ENCODE peak calls at places on chromosomes 5 and 9, in nine cellular contexts. X, P, Y, E, Q, T, V, B and D are unnamed samples.

GRCh38 chr5:72231989-72232703 is 87.9 kb downstream of the MRPS27 start:
- DNase-seq in X (no peak), P (no peak), Y (no peak), E (no peak), Q (no peak), T (no peak), V (no peak), B (peak), D (no peak)

GRCh38 chr5:11268894-11269293 is 507.9 kb upstream of the DAP start:
- DNase-seq in X (no peak), P (peak), Y (no peak), E (no peak), Q (no peak), T (no peak), V (no peak), B (no peak), D (no peak)

GRCh38 chr9:105672711-105673234 is 10.5 kb downstream of the TAL2 start:
- DNase-seq in X (no peak), P (no peak), Y (no peak), E (no peak), Q (no peak), T (no peak), V (no peak), B (no peak), D (no peak)

GRCh38 chr9:120741701-120742100 is 27.4 kb upstream of the MEGF9 start:
- DNase-seq in X (no peak), P (no peak), Y (no peak), E (no peak), Q (no peak), T (no peak), V (no peak), B (no peak), D (no peak)

GRCh38 chr5:68068204-68068603 is 147.4 kb upstream of the PIK3R1 start:
- DNase-seq in X (no peak), P (no peak), Y (peak), E (no peak), Q (no peak), T (no peak), V (no peak), B (no peak), D (no peak)

GRCh38 chr9:131464354-131465000 is 38.2 kb upstream of the POMT1 start:
- DNase-seq in X (no peak), P (no peak), Y (no peak), E (no peak), Q (no peak), T (no peak), V (peak), B (no peak), D (no peak)

GRCh38 chr5:55568629-55569512 is 34.1 kb upstream of the PLPP1 start:
- DNase-seq in X (no peak), P (no peak), Y (peak), E (no peak), Q (no peak), T (no peak), V (no peak), B (peak), D (no peak)

GRCh38 chr5:111447099-111447498 is 65.2 kb downstream of the STARD4 start:
- DNase-seq in X (no peak), P (no peak), Y (no peak), E (no peak), Q (no peak), T (no peak), V (no peak), B (no peak), D (no peak)

GRCh38 chr5:75510836-75511434 is 494 bp downstream of the CERT1 start:
- DNase-seq in X (peak), P (peak), Y (peak), E (peak), Q (peak), T (peak), V (peak), B (peak), D (peak)

GRCh38 chr5:149796025-149796424 is 65.9 kb downstream of the PPARGC1B start:
- DNase-seq in X (no peak), P (no peak), Y (no peak), E (no peak), Q (no peak), T (no peak), V (no peak), B (no peak), D (no peak)

GRCh38 chr9:94799578-94800264 is 73.2 kb downstream of the AOPEP start:
- DNase-seq in X (no peak), P (no peak), Y (peak), E (no peak), Q (no peak), T (peak), V (peak), B (no peak), D (no peak)

GRCh38 chr5:181281984-181282316 is 21.0 kb upstream of the TRIM52 start:
- DNase-seq in X (no peak), P (no peak), Y (no peak), E (no peak), Q (no peak), T (no peak), V (no peak), B (no peak), D (no peak)

GRCh38 chr5:112995764-112996618 is 19.4 kb downstream of the DCP2 start:
- DNase-seq in X (peak), P (peak), Y (peak), E (peak), Q (peak), T (peak), V (peak), B (peak), D (peak)

GRCh38 chr9:122265265-122265900 is 701 bp downstream of the MRRF start:
- DNase-seq in X (no peak), P (no peak), Y (peak), E (peak), Q (no peak), T (no peak), V (peak), B (peak), D (no peak)

GRCh38 chr5:96125335-96125891 is 163.8 kb upstream of the ELL2 start:
- DNase-seq in X (no peak), P (no peak), Y (no peak), E (no peak), Q (no peak), T (no peak), V (peak), B (no peak), D (no peak)

GRCh38 chr9:131545786-131546335 is 538 bp downstream of the PRRT1B start:
- DNase-seq in X (no peak), P (peak), Y (no peak), E (no peak), Q (no peak), T (no peak), V (no peak), B (no peak), D (no peak)

GRCh38 chr9:77127071-77127470 is 50.3 kb upstream of the VPS13A start:
- DNase-seq in X (no peak), P (no peak), Y (no peak), E (no peak), Q (no peak), T (no peak), V (no peak), B (no peak), D (no peak)

GRCh38 chr5:32107291-32107690 is 66.8 kb downstream of the GOLPH3 start:
- DNase-seq in X (no peak), P (no peak), Y (no peak), E (no peak), Q (no peak), T (no peak), V (no peak), B (no peak), D (no peak)

GRCh38 chr5:36928947-36929346 is 52.4 kb downstream of the NIPBL start:
- DNase-seq in X (no peak), P (no peak), Y (peak), E (no peak), Q (no peak), T (peak), V (peak), B (no peak), D (no peak)

GRCh38 chr5:83540105-83540504 is 68.6 kb downstream of the VCAN start:
- DNase-seq in X (no peak), P (no peak), Y (peak), E (no peak), Q (no peak), T (no peak), V (no peak), B (no peak), D (peak)

GRCh38 chr9:111979561-111979960 is 82.9 kb downstream of the UGCG start:
- DNase-seq in X (no peak), P (no peak), Y (no peak), E (no peak), Q (no peak), T (no peak), V (no peak), B (no peak), D (no peak)

GRCh38 chr5:172770374-172770674 is 671 bp downstream of the DUSP1 start:
- DNase-seq in X (no peak), P (no peak), Y (no peak), E (no peak), Q (no peak), T (no peak), V (no peak), B (no peak), D (no peak)

GRCh38 chr9:124795881-124796415 is 19.0 kb downstream of the OLFML2A start:
- DNase-seq in X (no peak), P (no peak), Y (no peak), E (no peak), Q (no peak), T (no peak), V (peak), B (no peak), D (peak)
- H3K4me3 ChIP-seq in X (no peak), P (no peak), Y (no peak), E (no peak), Q (no peak), T (no peak), V (no peak), B (no peak), D (no peak)

GRCh38 chr5:52809884-52810283 is 22.2 kb downstream of the ITGA1 start:
- DNase-seq in X (no peak), P (no peak), Y (peak), E (no peak), Q (no peak), T (no peak), V (no peak), B (no peak), D (no peak)
- H3K4me3 ChIP-seq in X (no peak), P (no peak), Y (no peak), E (no peak), Q (no peak), T (no peak), V (no peak), B (no peak), D (no peak)

DNA sequence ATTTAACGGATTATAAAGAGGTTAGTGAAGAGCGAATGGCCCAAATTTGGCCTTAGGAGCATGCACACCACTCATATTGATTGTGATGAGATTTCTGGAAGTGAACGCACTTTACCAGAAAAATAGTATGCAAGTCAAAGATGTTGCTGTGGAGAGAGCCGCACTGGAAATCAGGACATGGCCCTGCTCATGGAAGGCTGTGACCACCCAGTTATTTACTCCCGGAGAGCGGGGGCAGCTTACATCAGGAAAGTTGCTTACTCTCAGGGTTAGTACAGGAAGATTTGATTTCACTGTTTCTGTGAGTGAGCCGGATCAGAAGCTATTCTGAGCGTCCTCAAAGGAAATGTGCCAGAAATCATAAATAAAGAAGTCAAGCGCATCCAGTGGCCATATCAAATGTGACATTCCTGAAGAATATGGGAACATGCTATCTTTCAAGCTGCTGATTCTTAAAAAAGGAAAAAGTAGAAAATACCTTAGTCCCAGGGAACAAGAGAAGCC is 42.9 kb upstream of the STRBP start:
- DNase-seq in X (no peak), P (no peak), Y (no peak), E (no peak), Q (no peak), T (no peak), V (no peak), B (no peak), D (no peak)
- H3K4me3 ChIP-seq in X (no peak), P (no peak), Y (no peak), E (no peak), Q (no peak), T (no peak), V (no peak), B (no peak), D (no peak)

GRCh38 chr9:86407022-86407421 is 52.8 kb upstream of the TUT7 start:
- DNase-seq in X (no peak), P (peak), Y (peak), E (no peak), Q (no peak), T (peak), V (peak), B (no peak), D (no peak)
- H3K4me3 ChIP-seq in X (no peak), P (no peak), Y (no peak), E (no peak), Q (no peak), T (no peak), V (no peak), B (no peak), D (no peak)

GRCh38 chr9:137190315-137190853 is 1.9 kb downstream of the SSNA1 start:
- DNase-seq in X (no peak), P (no peak), Y (no peak), E (no peak), Q (no peak), T (no peak), V (no peak), B (no peak), D (no peak)
- H3K4me3 ChIP-seq in X (no peak), P (peak), Y (no peak), E (no peak), Q (no peak), T (no peak), V (no peak), B (peak), D (no peak)